ENCODE peak calls at places on chromosomes 2 and 18, in seven cellular contexts. S, U, D, B, P, N and V are unnamed samples.

GRCh38 chr2:162294949-162295348 is 23.5 kb downstream of the IFIH1 start:
- DNase-seq in D (no peak), P (no peak), U (no peak), B (no peak), S (no peak), N (no peak), V (no peak)

GRCh38 chr2:10977003-10977402 is 65.3 kb downstream of the KCNF1 start:
- DNase-seq in D (no peak), U (no peak), B (peak; percentile 24), S (no peak), N (no peak), P (no peak), V (no peak)

GRCh38 chr18:73279499-73279898 is 411.7 kb upstream of the NETO1 start:
- DNase-seq in D (no peak), P (no peak), N (no peak), U (no peak), B (no peak), S (no peak), V (no peak)

GRCh38 chr18:21740474-21740723 is 193 bp upstream of the MIB1 start:
- DNase-seq in D (no peak), U (peak; percentile 98), P (peak; percentile 99), S (peak; percentile 88), B (peak; percentile 94), N (peak; percentile 65), V (peak; percentile 99)

GRCh38 chr2:108841506-108841905 is 54.9 kb downstream of the CCDC138 start:
- DNase-seq in P (no peak), B (no peak), D (no peak), S (no peak), U (no peak), N (no peak), V (no peak)

GRCh38 chr18:29140590-29140989 is 963.7 kb upstream of the CDH2 start:
- DNase-seq in S (no peak), N (no peak), D (no peak), P (no peak), B (no peak), U (no peak), V (no peak)

GRCh38 chr2:198957183-198957582 is 500.6 kb downstream of the SATB2 start:
- DNase-seq in P (no peak), B (no peak), S (no peak), D (no peak), U (no peak), N (no peak), V (no peak)

GRCh38 chr18:49139726-49140125 is 189.0 kb upstream of the SMAD7 start:
- DNase-seq in D (no peak), N (no peak), P (no peak), S (no peak), B (no peak), U (no peak), V (no peak)

GRCh38 chr2:73984203-73984921 is at the start of gene TET3:
- DNase-seq in B (no peak), N (no peak), D (no peak), S (no peak), P (peak; percentile 72), U (peak; percentile 44), V (no peak)

GRCh38 chr18:9475643-9476580 is 599 bp downstream of the RALBP1 start:
- DNase-seq in D (no peak), S (no peak), U (peak; percentile 17), P (no peak), B (peak; percentile 39), N (peak; percentile 6), V (peak; percentile 24)

GRCh38 chr2:33242845-33243244 is 233.6 kb upstream of the RASGRP3 start:
- DNase-seq in P (no peak), S (no peak), D (no peak), U (no peak), N (no peak), B (peak; percentile 90), V (no peak)

GRCh38 chr2:240572141-240573031 is 4.1 kb downstream of the RNPEPL1 start:
- DNase-seq in P (peak; percentile 38), U (no peak), B (no peak), D (no peak), S (no peak), N (no peak), V (no peak)

DNA sequence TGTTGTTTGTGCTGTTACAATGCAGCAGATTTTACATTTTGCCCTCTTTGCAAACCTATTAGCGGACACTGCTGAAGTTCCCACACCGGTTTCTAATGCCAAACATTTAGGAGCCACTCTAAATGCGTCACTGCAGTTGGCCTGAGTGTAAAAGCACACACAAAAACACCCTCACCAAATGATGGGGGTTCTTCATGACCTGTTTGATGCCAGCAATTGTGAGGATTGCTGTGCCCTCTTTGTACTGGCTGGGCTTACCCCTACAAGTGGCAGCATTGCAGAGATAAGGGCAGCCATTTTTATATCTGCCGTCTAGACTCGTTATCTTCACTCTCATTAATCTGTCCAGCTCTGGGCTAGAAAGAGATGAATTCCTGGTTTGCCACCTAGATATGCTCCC is 85.3 kb downstream of the NRP2 start:
- DNase-seq in N (no peak), S (no peak), U (no peak), B (no peak), P (no peak), D (no peak), V (no peak)
- TF ChIP-seq POLR2A in N (no peak), S (no peak), U (no peak), B (no peak), P (no peak), D (no peak), V (no peak)

GRCh38 chr2:230952226-230952956 is 27.3 kb upstream of the GPR55 start:
- DNase-seq in U (no peak), P (no peak), B (no peak), S (no peak), D (no peak), N (no peak), V (no peak)
- H3K27ac ChIP-seq in U (no peak overlapping the region), P (no peak overlapping the region), B (no peak overlapping the region), S (no peak overlapping the region), D (no peak overlapping the region), N (no peak overlapping the region), V (no peak overlapping the region)

DNA sequence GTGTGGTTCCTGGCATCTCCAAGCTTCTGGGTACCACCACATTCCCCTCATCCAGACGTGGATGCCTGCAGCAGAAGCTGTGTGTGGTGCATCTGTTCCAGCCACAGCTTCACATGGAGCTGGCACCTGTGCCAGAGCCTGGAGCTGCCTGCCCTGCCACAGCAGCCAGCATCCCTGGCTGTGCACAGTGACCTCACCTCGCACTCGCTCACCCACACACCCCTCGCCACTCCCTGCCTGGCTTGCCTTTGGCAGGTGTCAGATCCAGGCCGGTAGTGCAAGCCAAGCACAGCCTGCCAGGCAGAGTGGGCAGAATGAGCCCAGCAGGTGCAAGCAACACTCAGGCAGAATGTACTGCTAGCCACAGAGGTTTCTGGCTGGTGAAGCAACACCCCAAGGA is 59.9 kb upstream of the DYNC1I2 start:
- DNase-seq in U (no peak), B (no peak), P (no peak), N (no peak), S (no peak), D (no peak), V (no peak)
- H3K9me3 ChIP-seq in U (no peaks in the 10 kb centered on the region), B (peaks cover 22% of the 10 kb centered on the region), P (no peaks in the 10 kb centered on the region), N (peaks cover 44% of the 10 kb centered on the region), S (peaks cover 11% of the 10 kb centered on the region), D (peaks cover 16% of the 10 kb centered on the region), V (no peaks in the 10 kb centered on the region)

GRCh38 chr2:191677091-191677645 is 768 bp upstream of the NABP1 start:
- DNase-seq in S (peak; percentile 18), B (peak; percentile 93), N (peak; percentile 41), U (peak; percentile 83), P (no peak), D (no peak), V (peak; percentile 50)
- TF ChIP-seq POLR2A in S (no peak), B (no peak), N (no peak), U (no peak), P (no peak), D (no peak), V (no peak)

DNA sequence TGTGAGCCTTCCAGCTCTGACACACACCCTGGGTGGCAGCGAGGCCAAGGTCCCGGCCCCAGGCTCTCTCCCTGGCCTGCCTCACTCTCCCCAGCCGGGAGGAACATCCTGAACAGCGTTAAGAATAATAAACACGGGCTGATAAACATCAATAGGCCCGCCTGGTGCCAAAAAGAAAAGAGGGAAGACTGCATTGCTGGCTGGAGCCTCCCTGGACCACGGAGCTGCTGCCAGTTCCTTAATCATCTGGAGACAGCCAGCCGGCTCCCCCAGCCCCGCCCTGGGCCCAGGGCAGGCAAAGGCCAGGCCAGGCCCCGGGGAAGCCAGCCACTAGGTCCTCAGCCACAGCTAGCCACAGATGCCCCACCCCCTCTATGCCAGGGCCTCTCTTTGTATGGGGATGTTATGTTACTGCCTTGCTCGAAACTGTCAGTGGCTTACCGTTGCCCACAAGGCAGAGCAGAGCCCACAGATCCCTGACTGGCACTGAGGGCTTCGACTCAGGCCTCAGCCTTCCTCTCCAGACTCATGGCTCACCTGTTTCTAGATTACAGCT is 293.7 kb downstream of the DYSF start:
- DNase-seq in P (no peak), S (no peak), N (no peak), U (peak; percentile 22), B (no peak), D (no peak), V (no peak)
- H3K27ac ChIP-seq in P (no peak overlapping the region), S (peak overlapping the region; percentile 90), N (peak overlapping the region; percentile 76), U (no peak overlapping the region), B (no peak overlapping the region), D (peak overlapping the region; percentile 67), V (no peak overlapping the region)

GRCh38 chr18:59821983-59822382 is 77.8 kb upstream of the PMAIP1 start:
- DNase-seq in D (no peak), B (peak; percentile 49), U (no peak), N (no peak), P (no peak), S (no peak), V (no peak)

GRCh38 chr18:59820663-59821062 is 79.1 kb upstream of the PMAIP1 start:
- DNase-seq in N (no peak), S (no peak), B (peak; percentile 34), P (no peak), D (no peak), U (no peak), V (no peak)

GRCh38 chr18:59818769-59819168 is 81.0 kb upstream of the PMAIP1 start:
- DNase-seq in U (no peak), P (no peak), B (no peak), S (no peak), D (no peak), N (no peak), V (no peak)

GRCh38 chr18:59823611-59824195 is 76.1 kb upstream of the PMAIP1 start:
- DNase-seq in S (no peak), D (peak; percentile 67), B (peak; percentile 80), U (peak; percentile 88), P (no peak), N (peak; percentile 27), V (peak; percentile 90)

DNA sequence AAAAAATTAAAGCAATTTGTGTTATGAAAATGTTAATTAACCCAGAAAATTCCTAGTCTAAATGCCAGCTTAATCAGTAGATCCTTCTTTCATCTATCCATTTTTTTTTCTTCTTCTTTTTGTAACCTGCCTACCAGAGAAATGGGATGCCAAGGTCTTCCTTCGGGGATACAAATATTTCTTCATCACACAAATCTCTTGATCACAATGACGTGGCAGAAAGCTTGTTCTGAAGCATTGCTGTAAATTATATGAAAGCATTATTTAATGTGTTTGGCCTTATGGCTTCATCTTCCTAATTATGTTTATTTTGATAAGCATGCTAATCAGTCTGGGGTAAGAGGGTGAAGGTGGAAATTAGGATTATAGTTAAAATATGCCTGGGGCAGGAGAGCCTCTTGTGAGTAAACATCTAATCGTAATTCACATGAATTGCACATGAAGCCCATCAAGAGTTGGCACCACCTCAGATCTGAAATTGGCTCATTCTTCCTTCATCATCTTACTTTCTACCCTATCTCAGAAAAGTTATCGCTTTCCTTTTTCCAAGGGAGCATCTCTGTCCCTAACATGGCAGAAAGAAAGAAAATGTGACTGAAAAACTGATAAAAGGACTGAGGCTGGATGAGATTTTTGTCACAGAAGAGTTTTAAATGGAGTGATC is 77.1 kb upstream of the PMAIP1 start:
- DNase-seq in P (no peak), S (no peak), N (no peak), U (no peak), B (no peak), D (no peak), V (no peak)
- H3K9me3 ChIP-seq in P (no peaks in the 10 kb centered on the region), S (no peaks in the 10 kb centered on the region), N (no peaks in the 10 kb centered on the region), U (no peaks in the 10 kb centered on the region), B (no peaks in the 10 kb centered on the region), D (no peaks in the 10 kb centered on the region), V (no peaks in the 10 kb centered on the region)